ENCODE peak calls at places on chromosome 3, in four cellular contexts. D is tibial nerve, M is esophagus squamous epithelium, X is kidney epithelial cell. J is an unnamed sample.
A peak's percentile ranks its signal among the peaks of the same experiment; 100 is the strongest.

GRCh38 chr3:12729313-12729676 is 29.8 kb downstream of the TMEM40 start:
- DNase-seq in M (no peak), D (no peak), X (no peak), J (no peak)

GRCh38 chr3:11568503-11569155 is 75.1 kb downstream of the VGLL4 start:
- DNase-seq in M (no peak), D (peak; percentile 62), X (peak; percentile 86), J (no peak)

GRCh38 chr3:154121236-154122095 is at the start of gene ARHGEF26:
- DNase-seq in M (no peak), D (peak; percentile 79), X (peak; percentile 12), J (no peak)

GRCh38 chr3:188348445-188349244 is 194.7 kb downstream of the LPP start:
- DNase-seq in M (no peak), X (peak; percentile 86), D (peak; percentile 59), J (peak; percentile 84)

GRCh38 chr3:64462203-64463120 is 225.3 kb downstream of the ADAMTS9 start:
- DNase-seq in X (peak; percentile 43), D (no peak), M (no peak), J (peak; percentile 79)

GRCh38 chr3:126051234-126051633 is 32.7 kb downstream of the SLC41A3 start:
- DNase-seq in X (no peak), D (no peak), M (no peak), J (no peak)

GRCh38 chr3:53804697-53805462 is 41.3 kb downstream of the CHDH start:
- DNase-seq in X (peak; percentile 55), M (no peak), D (no peak), J (peak; percentile 19)

GRCh38 chr3:138678086-138678485 is 69.5 kb downstream of the FAIM start:
- DNase-seq in X (no peak), D (no peak), M (no peak), J (no peak)

GRCh38 chr3:183551930-183552329 is 3.6 kb downstream of the KLHL6 start:
- DNase-seq in M (no peak), D (no peak), X (no peak), J (no peak)

GRCh38 chr3:152270145-152270870 is 1.6 kb downstream of the MBNL1 start:
- DNase-seq in D (no peak), X (no peak), M (no peak), J (no peak)

GRCh38 chr3:37935756-37936666 is 54.6 kb upstream of the VILL start:
- DNase-seq in M (no peak), X (peak; percentile 82), D (no peak), J (peak; percentile 84)

GRCh38 chr3:14363976-14364375 is 38.4 kb upstream of the SLC6A6 start:
- DNase-seq in X (no peak), D (no peak), M (no peak), J (no peak)

GRCh38 chr3:154666542-154666941 is 236.6 kb upstream of the GPR149 start:
- DNase-seq in M (no peak), X (no peak), D (no peak), J (no peak)

GRCh38 chr3:122183521-122183892 is at the start of gene CASR:
- DNase-seq in M (no peak), X (peak; percentile 10), D (no peak), J (no peak)
- H3K4me3 ChIP-seq in M (peak within 1 kb of the TSS; percentile 55), X (peak within 1 kb of the TSS; percentile 33), D (no peak within 1 kb of the TSS), J (no peak within 1 kb of the TSS)

DNA sequence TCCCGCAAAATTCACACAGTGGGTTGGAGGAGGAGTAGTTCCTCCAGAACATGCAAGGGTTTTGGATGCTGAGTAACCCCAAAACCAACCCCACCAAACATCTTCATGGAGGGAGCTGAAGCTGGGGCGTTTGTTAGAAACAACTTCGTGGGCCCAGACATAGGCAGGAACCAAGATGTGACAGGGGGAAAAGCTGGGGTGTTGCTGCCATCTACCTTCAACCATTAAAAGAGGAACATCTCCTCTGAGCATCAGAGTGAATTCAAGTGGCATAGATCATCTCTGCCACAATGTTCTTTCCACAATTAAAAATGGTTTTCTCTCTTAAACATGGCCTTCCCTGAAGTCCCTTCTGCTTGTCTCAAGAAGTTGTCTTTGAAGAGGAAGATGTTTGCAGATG is 20.5 kb downstream of the SIDT1 start:
- DNase-seq in X (no peak), D (no peak), M (no peak), J (no peak)
- TF ChIP-seq CTCF in X (no peak), D (no peak), M (no peak), J (no peak)

GRCh38 chr3:74617786-74618185 is 3.3 kb upstream of the CNTN3 start:
- DNase-seq in D (no peak), M (no peak), X (no peak), J (no peak)

GRCh38 chr3:74613060-74613459 is 1.4 kb downstream of the CNTN3 start:
- DNase-seq in D (no peak), M (no peak), X (no peak), J (no peak)

GRCh38 chr3:74613566-74613965 is 893 bp downstream of the CNTN3 start:
- DNase-seq in D (no peak), M (no peak), X (no peak), J (no peak)

GRCh38 chr3:74614133-74614967 is at the start of gene CNTN3:
- DNase-seq in D (no peak), X (no peak), M (no peak), J (no peak)
- H3K4me3 ChIP-seq in D (peak within 1 kb of the TSS; percentile 29), X (peak within 1 kb of the TSS; percentile 29), M (peak within 1 kb of the TSS; percentile 53), J (peak within 1 kb of the TSS; percentile 69)

DNA sequence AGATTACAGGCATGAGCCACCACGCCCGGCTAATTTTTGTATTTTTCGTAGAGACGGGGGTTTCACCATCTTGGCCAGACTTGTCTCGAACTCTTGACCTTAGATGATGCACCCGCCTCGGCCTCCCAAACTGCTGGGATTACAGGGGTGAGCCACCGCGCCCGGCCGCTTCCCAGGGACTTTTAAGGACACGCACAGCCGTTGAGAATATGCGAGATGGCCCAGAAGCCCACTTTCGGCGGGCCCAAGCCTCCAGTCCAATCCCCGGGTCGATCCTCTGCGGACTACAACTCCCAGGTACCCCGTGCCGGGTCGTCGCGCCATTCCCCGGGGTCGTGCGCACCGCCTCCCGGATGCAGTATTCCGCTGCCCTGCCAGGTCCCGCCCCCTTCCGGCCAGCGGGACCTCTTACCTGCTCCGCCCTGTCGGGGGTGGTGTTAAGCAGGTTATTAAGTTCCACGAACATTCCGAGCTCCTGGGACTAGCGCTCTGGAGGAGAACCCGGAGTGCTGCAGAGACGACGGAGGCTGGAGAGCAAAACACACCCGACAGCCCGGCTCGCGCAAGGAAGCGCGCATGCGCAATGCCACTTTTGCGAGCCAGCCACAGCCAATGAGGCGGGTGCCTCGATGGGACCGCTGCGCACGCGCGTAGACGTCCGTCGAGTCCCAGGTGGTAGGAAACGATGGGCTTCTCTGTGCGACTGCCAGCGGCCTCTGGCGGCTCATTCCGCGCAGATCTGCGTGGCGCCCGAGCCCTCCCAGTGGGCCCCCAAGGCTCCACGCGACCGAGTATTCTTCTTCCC is at the start of gene ELP6:
- DNase-seq in D (peak; percentile 91), X (peak; percentile 74), M (peak; percentile 76), J (peak; percentile 63)
- TF ChIP-seq CTCF in D (peak; percentile 42), X (peak; percentile 60), M (peak; percentile 40), J (peak; percentile 63)

GRCh38 chr3:4306860-4307259 is 3.7 kb downstream of the SETMAR start:
- DNase-seq in D (no peak), X (no peak), M (no peak), J (no peak)
- H3K4me3 ChIP-seq in D (no peak overlapping the region), X (no peak overlapping the region), M (no peak overlapping the region), J (no peak overlapping the region)

GRCh38 chr3:172009736-172010254 is 29.6 kb upstream of the FNDC3B start:
- DNase-seq in M (no peak), D (no peak), X (no peak), J (no peak)

GRCh38 chr3:172014145-172014544 is 25.2 kb upstream of the FNDC3B start:
- DNase-seq in D (no peak), M (no peak), X (no peak), J (no peak)

GRCh38 chr3:172018364-172018763 is 21.0 kb upstream of the FNDC3B start:
- DNase-seq in M (no peak), X (no peak), D (no peak), J (no peak)

GRCh38 chr3:172007065-172007370 is 32.4 kb upstream of the FNDC3B start:
- DNase-seq in D (no peak), X (no peak), M (no peak), J (no peak)

GRCh38 chr3:172012775-172013174 is 26.6 kb upstream of the FNDC3B start:
- DNase-seq in X (no peak), M (no peak), D (no peak), J (no peak)
- TF ChIP-seq CTCF in X (no peak), M (no peak), D (no peak), J (no peak)

GRCh38 chr3:141384157-141384556 is 15.9 kb downstream of the ZBTB38 start:
- DNase-seq in X (no peak), D (no peak), M (no peak), J (no peak)
- H3K4me3 ChIP-seq in X (no peak overlapping the region), D (no peak overlapping the region), M (peak overlapping the region; percentile 48), J (no peak overlapping the region)

GRCh38 chr3:56799251-56799882 is 2.4 kb downstream of the ARHGEF3 start:
- DNase-seq in D (no peak), M (no peak), X (no peak), J (no peak)
- TF ChIP-seq CTCF in D (peak; percentile 51), M (peak; percentile 53), X (peak; percentile 31), J (peak; percentile 28)

GRCh38 chr3:17733768-17734167 is 8.7 kb downstream of the TBC1D5 start:
- DNase-seq in M (no peak), X (no peak), D (no peak), J (no peak)
- H3K4me3 ChIP-seq in M (no peak overlapping the region), X (no peak overlapping the region), D (no peak overlapping the region), J (no peak overlapping the region)

J was measured in AG04449.